ENCODE peak calls at places on chromosomes 7 and 10, in seven cellular contexts. One of them, this sample, is unnamed.

GRCh38 chr10:52215745-52216361 is 98.2 kb upstream of the DKK1 start:
- DNase-seq in A549: peak
- DNase-seq in H1: no peak
- DNase-seq in HCT116: peak
- DNase-seq in GM12878: peak
- DNase-seq in endothelial cell of umbilical vein: peak
- DNase-seq in K562: peak
- DNase-seq in this sample: peak

GRCh38 chr7:5183155-5183554 is 6.9 kb upstream of the WIPI2 start:
- DNase-seq in A549: no peak
- DNase-seq in endothelial cell of umbilical vein: no peak
- DNase-seq in H1: no peak
- DNase-seq in GM12878: no peak
- DNase-seq in HCT116: no peak
- DNase-seq in K562: no peak
- DNase-seq in this sample: no peak

GRCh38 chr10:32445036-32445435 is 904 bp upstream of the CCDC7 start:
- DNase-seq in A549: peak
- DNase-seq in K562: no peak
- DNase-seq in HCT116: no peak
- DNase-seq in endothelial cell of umbilical vein: no peak
- DNase-seq in H1: no peak
- DNase-seq in GM12878: no peak
- DNase-seq in this sample: peak

GRCh38 chr7:94514140-94514889 is 4.7 kb downstream of the CASD1 start:
- DNase-seq in HCT116: no peak
- DNase-seq in endothelial cell of umbilical vein: no peak
- DNase-seq in K562: no peak
- DNase-seq in GM12878: no peak
- DNase-seq in A549: no peak
- DNase-seq in H1: no peak
- DNase-seq in this sample: no peak

GRCh38 chr7:102404005-102404861 is 8.1 kb downstream of the PRKRIP1 start:
- DNase-seq in HCT116: peak
- DNase-seq in A549: peak
- DNase-seq in endothelial cell of umbilical vein: peak
- DNase-seq in GM12878: no peak
- DNase-seq in H1: no peak
- DNase-seq in K562: peak
- DNase-seq in this sample: peak

GRCh38 chr7:151199196-151199874 is 11.0 kb downstream of the H2BK1 start:
- DNase-seq in GM12878: no peak
- DNase-seq in K562: no peak
- DNase-seq in A549: no peak
- DNase-seq in HCT116: no peak
- DNase-seq in endothelial cell of umbilical vein: no peak
- DNase-seq in H1: no peak
- DNase-seq in this sample: no peak

GRCh38 chr10:42755028-42755451 is 27.6 kb upstream of the BMS1 start:
- DNase-seq in H1: no peak
- DNase-seq in HCT116: no peak
- DNase-seq in A549: no peak
- DNase-seq in endothelial cell of umbilical vein: no peak
- DNase-seq in K562: no peak
- DNase-seq in GM12878: no peak
- DNase-seq in this sample: no peak

GRCh38 chr7:104643587-104644217 is 315.3 kb downstream of the LHFPL3 start:
- DNase-seq in A549: peak
- DNase-seq in GM12878: no peak
- DNase-seq in K562: peak
- DNase-seq in HCT116: peak
- DNase-seq in endothelial cell of umbilical vein: peak
- DNase-seq in H1: peak
- DNase-seq in this sample: peak

GRCh38 chr10:97771055-97771811 is 566 bp downstream of the SFRP5 start:
- DNase-seq in HCT116: no peak
- DNase-seq in H1: no peak
- DNase-seq in K562: no peak
- DNase-seq in A549: peak
- DNase-seq in endothelial cell of umbilical vein: peak
- DNase-seq in GM12878: no peak
- DNase-seq in this sample: peak

GRCh38 chr10:80075781-80076180 is 2.7 kb upstream of the TMEM254 start:
- DNase-seq in HCT116: no peak
- DNase-seq in endothelial cell of umbilical vein: no peak
- DNase-seq in H1: no peak
- DNase-seq in GM12878: no peak
- DNase-seq in K562: no peak
- DNase-seq in A549: no peak
- DNase-seq in this sample: no peak

GRCh38 chr7:92835140-92835850 is 1.1 kb downstream of the CDK6 start:
- DNase-seq in GM12878: no peak
- DNase-seq in H1: no peak
- DNase-seq in A549: peak
- DNase-seq in endothelial cell of umbilical vein: peak
- DNase-seq in HCT116: peak
- DNase-seq in K562: peak
- DNase-seq in this sample: peak

GRCh38 chr10:96272986-96273280 is 1.6 kb upstream of the BLNK start:
- DNase-seq in HCT116: no peak
- DNase-seq in A549: no peak
- DNase-seq in H1: no peak
- DNase-seq in GM12878: no peak
- DNase-seq in K562: no peak
- DNase-seq in endothelial cell of umbilical vein: no peak
- DNase-seq in this sample: no peak

GRCh38 chr7:400901-401485 is 111.0 kb downstream of the FOXL3 start:
- DNase-seq in endothelial cell of umbilical vein: no peak
- DNase-seq in HCT116: no peak
- DNase-seq in K562: no peak
- DNase-seq in GM12878: no peak
- DNase-seq in H1: no peak
- DNase-seq in A549: no peak
- DNase-seq in this sample: no peak

GRCh38 chr7:100888529-100888987 is 957 bp downstream of the UFSP1 start:
- DNase-seq in H1: no peak
- DNase-seq in GM12878: no peak
- DNase-seq in endothelial cell of umbilical vein: no peak
- DNase-seq in HCT116: no peak
- DNase-seq in A549: no peak
- DNase-seq in K562: peak
- DNase-seq in this sample: peak

GRCh38 chr10:76251773-76252617 is 820.6 kb downstream of the LRMDA start:
- DNase-seq in K562: no peak
- DNase-seq in endothelial cell of umbilical vein: peak
- DNase-seq in HCT116: no peak
- DNase-seq in H1: no peak
- DNase-seq in GM12878: no peak
- DNase-seq in A549: no peak
- DNase-seq in this sample: no peak

GRCh38 chr7:6290345-6290744 is 17.9 kb upstream of the CYTH3 start:
- DNase-seq in HCT116: no peak
- DNase-seq in endothelial cell of umbilical vein: no peak
- DNase-seq in H1: no peak
- DNase-seq in A549: no peak
- DNase-seq in GM12878: no peak
- DNase-seq in K562: peak
- DNase-seq in this sample: no peak

GRCh38 chr10:25059990-25060389 is 43.6 kb downstream of the THNSL1 start:
- DNase-seq in endothelial cell of umbilical vein: peak
- DNase-seq in H1: no peak
- DNase-seq in HCT116: peak
- DNase-seq in A549: peak
- DNase-seq in K562: peak
- DNase-seq in GM12878: no peak
- DNase-seq in this sample: no peak

GRCh38 chr10:37703074-37703473 is 154.3 kb downstream of the ZNF248 start:
- DNase-seq in endothelial cell of umbilical vein: no peak
- DNase-seq in HCT116: no peak
- DNase-seq in K562: no peak
- DNase-seq in A549: no peak
- DNase-seq in GM12878: no peak
- DNase-seq in H1: no peak
- DNase-seq in this sample: no peak

GRCh38 chr7:31783221-31783620 is 96.2 kb downstream of the PPP1R17 start:
- DNase-seq in A549: no peak
- DNase-seq in K562: no peak
- DNase-seq in endothelial cell of umbilical vein: no peak
- DNase-seq in HCT116: no peak
- DNase-seq in GM12878: no peak
- DNase-seq in H1: no peak
- DNase-seq in this sample: no peak

GRCh38 chr7:159154243-159154642 is 9.6 kb upstream of the VIPR2 start:
- DNase-seq in GM12878: no peak
- DNase-seq in A549: peak
- DNase-seq in endothelial cell of umbilical vein: no peak
- DNase-seq in HCT116: no peak
- DNase-seq in K562: no peak
- DNase-seq in H1: no peak
- DNase-seq in this sample: peak

GRCh38 chr7:159153511-159153910 is 8.8 kb upstream of the VIPR2 start:
- DNase-seq in GM12878: no peak
- DNase-seq in H1: no peak
- DNase-seq in HCT116: no peak
- DNase-seq in K562: no peak
- DNase-seq in endothelial cell of umbilical vein: no peak
- DNase-seq in A549: no peak
- DNase-seq in this sample: no peak

GRCh38 chr7:159156436-159157245 is 12.0 kb upstream of the VIPR2 start:
- DNase-seq in A549: no peak
- DNase-seq in HCT116: no peak
- DNase-seq in H1: no peak
- DNase-seq in endothelial cell of umbilical vein: no peak
- DNase-seq in GM12878: no peak
- DNase-seq in K562: no peak
- DNase-seq in this sample: no peak

GRCh38 chr7:159157714-159158113 is 13.0 kb upstream of the VIPR2 start:
- DNase-seq in endothelial cell of umbilical vein: no peak
- DNase-seq in HCT116: no peak
- DNase-seq in H1: no peak
- DNase-seq in GM12878: no peak
- DNase-seq in K562: no peak
- DNase-seq in A549: no peak
- DNase-seq in this sample: no peak

GRCh38 chr7:159155410-159155809 is 10.7 kb upstream of the VIPR2 start:
- DNase-seq in endothelial cell of umbilical vein: no peak
- DNase-seq in K562: no peak
- DNase-seq in GM12878: no peak
- DNase-seq in A549: no peak
- DNase-seq in HCT116: no peak
- DNase-seq in H1: no peak
- DNase-seq in this sample: no peak
- TF ChIP-seq MAX in endothelial cell of umbilical vein: no peak
- TF ChIP-seq MAX in K562: no peak
- TF ChIP-seq MAX in GM12878: no peak
- TF ChIP-seq MAX in A549: no peak
- TF ChIP-seq MAX in HCT116: no peak
- TF ChIP-seq MAX in H1: no peak
- TF ChIP-seq MAX in this sample: no peak

DNA sequence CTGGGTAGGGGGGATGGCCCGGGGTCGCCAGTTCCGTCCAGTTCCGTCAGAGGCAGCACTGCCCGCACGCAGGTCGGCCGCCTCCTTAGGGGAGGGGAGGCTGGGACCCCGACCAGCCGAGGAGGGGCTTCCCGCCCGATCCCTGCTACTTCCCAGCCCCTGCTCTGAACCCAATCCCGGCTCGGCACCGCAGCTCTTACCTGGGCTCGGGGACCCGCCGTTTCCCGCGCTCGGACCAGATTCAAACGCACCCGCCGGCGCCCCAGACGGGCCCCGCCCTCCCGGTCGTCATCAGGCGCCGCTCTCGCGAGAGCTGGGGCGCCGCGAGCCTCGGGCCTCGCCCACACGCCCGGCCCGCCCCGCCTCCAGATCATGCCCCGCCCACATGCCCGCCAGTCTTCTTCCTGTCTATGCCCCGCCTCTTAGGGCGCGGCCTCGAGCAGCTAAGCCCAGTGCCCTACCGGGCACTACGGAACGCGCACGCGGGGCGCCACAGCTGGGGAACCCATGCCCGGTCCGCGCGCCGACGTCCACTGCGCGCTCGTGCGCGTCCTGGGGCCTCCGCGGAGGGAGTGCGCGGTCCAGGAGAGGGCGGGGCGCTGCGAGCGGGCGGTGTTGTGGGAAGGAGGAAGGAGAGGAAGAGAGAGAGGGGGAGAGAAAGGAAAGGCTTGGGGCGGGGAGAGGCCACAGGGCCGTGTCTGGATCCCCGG is at the start of gene NCAPG2:
- DNase-seq in K562: peak
- DNase-seq in H1: peak
- DNase-seq in HCT116: peak
- DNase-seq in GM12878: peak
- DNase-seq in endothelial cell of umbilical vein: peak
- DNase-seq in A549: peak
- DNase-seq in this sample: peak
- TF ChIP-seq POLR2A in K562: peak
- TF ChIP-seq POLR2A in H1: peak
- TF ChIP-seq POLR2A in HCT116: peak
- TF ChIP-seq POLR2A in GM12878: peak
- TF ChIP-seq POLR2A in endothelial cell of umbilical vein: peak
- TF ChIP-seq POLR2A in A549: peak
- TF ChIP-seq POLR2A in this sample: peak

GRCh38 chr10:72638586-72639440 is 12.9 kb upstream of the MICU1 start:
- DNase-seq in endothelial cell of umbilical vein: no peak
- DNase-seq in HCT116: no peak
- DNase-seq in GM12878: no peak
- DNase-seq in K562: no peak
- DNase-seq in A549: peak
- DNase-seq in H1: no peak
- DNase-seq in this sample: no peak
- TF ChIP-seq MAX in endothelial cell of umbilical vein: no peak
- TF ChIP-seq MAX in HCT116: no peak
- TF ChIP-seq MAX in GM12878: no peak
- TF ChIP-seq MAX in K562: no peak
- TF ChIP-seq MAX in A549: peak
- TF ChIP-seq MAX in H1: no peak
- TF ChIP-seq MAX in this sample: no peak

DNA sequence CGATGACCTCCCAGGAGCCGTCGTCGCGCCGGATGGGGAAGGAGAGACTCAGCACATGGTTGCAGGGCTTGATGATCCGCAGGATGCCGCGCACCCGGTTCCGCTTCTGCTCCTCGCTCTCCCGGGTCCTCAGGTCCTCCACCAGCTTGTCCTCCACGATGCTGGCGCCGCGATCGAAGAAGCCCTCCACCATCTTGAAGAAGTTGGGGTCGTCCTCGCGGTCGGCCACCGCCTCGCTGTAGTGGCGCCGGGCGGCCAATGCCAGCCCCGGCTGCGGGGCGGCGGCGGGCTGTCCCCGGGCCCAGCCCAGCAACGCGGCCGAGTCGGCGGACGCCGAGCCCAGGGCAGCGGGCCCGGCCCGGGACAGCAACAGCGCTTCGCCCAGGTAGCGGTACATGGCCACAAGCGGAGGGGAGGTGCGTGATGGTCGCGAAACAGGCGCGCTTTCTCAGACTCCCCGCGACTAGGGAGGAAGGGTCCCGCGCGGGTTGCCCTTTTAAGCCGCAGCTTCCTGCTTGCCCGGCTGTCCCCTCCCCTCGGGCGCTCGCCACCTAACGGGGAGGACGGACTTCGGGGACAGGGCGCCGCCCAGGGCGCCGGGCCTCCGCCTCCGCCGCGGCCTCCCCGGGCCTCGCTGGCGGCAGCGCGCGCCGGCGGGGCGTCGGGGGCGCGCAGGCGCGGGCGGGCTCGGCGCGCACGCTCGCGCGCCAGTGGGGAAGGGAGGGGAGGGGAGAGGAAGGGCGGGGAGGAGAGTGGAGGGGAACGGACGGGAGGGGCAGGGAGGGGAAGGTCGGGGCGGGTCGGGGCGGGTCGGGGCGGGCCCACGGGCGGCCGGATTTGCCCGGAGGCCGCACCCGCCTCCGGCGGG is at the start of the genes GLUD1 and SHLD2:
- DNase-seq in HCT116: peak
- DNase-seq in H1: peak
- DNase-seq in endothelial cell of umbilical vein: peak
- DNase-seq in GM12878: peak
- DNase-seq in A549: peak
- DNase-seq in K562: peak
- DNase-seq in this sample: peak
- TF ChIP-seq POLR2A in HCT116: peak
- TF ChIP-seq POLR2A in H1: peak
- TF ChIP-seq POLR2A in endothelial cell of umbilical vein: peak
- TF ChIP-seq POLR2A in GM12878: peak
- TF ChIP-seq POLR2A in A549: peak
- TF ChIP-seq POLR2A in K562: peak
- TF ChIP-seq POLR2A in this sample: peak